ENCODE peak calls at places on chromosomes 7 and 10, in seven cellular contexts. A is breast epithelium, H is colonic mucosa, R is lung, W is endothelial cell of umbilical vein, I is Peyer's patch, X is GM23248. N is an unnamed sample. For H3K4me1 and H3K36me3, the result is how much of the 10 kb centered on the place peaks cover.

GRCh38 chr7:142833174-142834027 is 21.5 kb upstream of the EPHB6 start:
- DNase-seq in I (no peak), R (no peak), W (no peak), A (no peak), X (peak), H (no peak), N (peak)

GRCh38 chr10:89466599-89467035 is 52.2 kb downstream of the IFIT5 start:
- DNase-seq in H (no peak), I (no peak), R (no peak), X (peak), W (peak), A (no peak), N (peak)

GRCh38 chr10:24513155-24513554 is 210.5 kb downstream of the ARHGAP21 start:
- DNase-seq in A (no peak), H (peak), I (no peak), R (no peak), W (no peak), X (peak), N (no peak)

GRCh38 chr7:111535142-111535541 is 27.1 kb downstream of the IMMP2L start:
- DNase-seq in W (no peak), I (no peak), X (no peak), A (no peak), R (no peak), H (no peak), N (no peak)

GRCh38 chr10:43231523-43232078 is 35.3 kb downstream of the RASGEF1A start:
- DNase-seq in W (no peak), R (no peak), H (no peak), X (no peak), A (no peak), I (peak), N (no peak)

GRCh38 chr10:13877154-13877909 is 290.6 kb downstream of the PRPF18 start:
- DNase-seq in W (no peak), R (peak), X (peak), I (no peak), A (peak), H (peak), N (no peak)

GRCh38 chr7:101814081-101814995 is 3.1 kb upstream of the CUX1 start:
- DNase-seq in R (peak), W (peak), A (no peak), H (peak), I (peak), X (peak), N (peak)

GRCh38 chr7:30331338-30331737 is 46.9 kb downstream of the ZNRF2 start:
- DNase-seq in X (peak), A (no peak), W (peak), R (no peak), H (peak), I (no peak), N (no peak)

GRCh38 chr7:1123721-1124120 is 35.8 kb downstream of the GPER1 start:
- DNase-seq in I (no peak), A (no peak), H (peak), R (no peak), W (peak), X (peak), N (no peak)

GRCh38 chr7:98075801-98076200 is 30.9 kb upstream of the LMTK2 start:
- DNase-seq in A (no peak), R (no peak), H (no peak), W (no peak), X (no peak), I (no peak), N (no peak)

GRCh38 chr10:119246862-119247549 is 39.6 kb downstream of the GRK5 start:
- DNase-seq in X (peak), A (no peak), H (no peak), R (no peak), W (peak), I (no peak), N (no peak)

DNA sequence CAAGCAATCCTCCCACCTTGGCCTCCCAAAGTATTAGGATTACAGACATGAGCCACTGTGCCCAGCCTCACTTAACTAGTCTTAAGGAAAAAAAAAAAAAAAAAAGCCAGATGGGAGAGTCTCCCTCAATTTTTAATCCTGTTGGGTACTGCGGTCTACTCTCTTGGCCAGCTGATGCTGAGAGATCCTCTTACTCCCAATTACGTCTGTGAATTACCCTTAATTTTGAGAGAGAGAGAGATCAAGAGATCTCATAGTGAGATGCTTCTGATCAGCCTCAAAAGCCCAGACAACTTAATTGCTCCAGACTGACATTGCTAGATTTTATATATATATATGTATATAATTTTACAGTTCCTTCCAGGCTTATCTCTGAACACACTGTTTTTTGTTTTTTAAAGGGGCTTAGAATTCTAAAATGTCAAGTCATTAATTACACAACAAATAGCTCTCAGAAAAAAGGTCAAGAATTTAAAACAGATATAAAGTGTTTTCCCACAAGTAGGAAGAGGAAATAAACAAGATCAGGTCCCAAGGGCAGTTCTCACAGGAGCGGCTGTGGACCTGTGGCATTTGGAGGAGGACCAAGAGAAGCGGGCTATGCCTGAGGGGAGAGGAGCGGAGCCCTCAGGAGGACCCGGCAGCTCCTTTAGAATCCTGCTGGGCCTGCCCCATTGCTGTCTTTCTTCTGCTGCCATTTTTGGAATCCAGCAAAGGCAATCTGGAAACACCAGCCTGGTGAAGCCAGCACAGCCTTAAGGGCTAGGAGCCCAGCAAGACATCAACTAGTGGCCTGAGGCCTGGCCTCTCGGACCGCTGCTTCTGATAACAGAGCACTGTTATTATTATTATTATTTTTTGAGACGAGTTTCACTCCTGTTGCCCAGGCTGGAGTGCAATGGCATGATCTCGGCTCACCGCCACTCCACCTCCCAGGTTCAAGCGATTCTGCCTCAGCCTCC is 30.1 kb downstream of the DENND2A start:
- DNase-seq in R (no peak), W (no peak), I (no peak), A (no peak), X (peak), H (no peak), N (no peak)
- H3K4me3 ChIP-seq in R (no peak), W (no peak), I (no peak), A (no peak), X (no peak), H (no peak), N (no peak)

GRCh38 chr10:22322663-22323160 is 1.8 kb downstream of the BMI1 start:
- DNase-seq in X (no peak), W (no peak), I (no peak), A (no peak), H (no peak), R (no peak), N (no peak)
- H3K4me1 ChIP-seq in X (under half), W (under half), I (under half), A (under half), H (under half), R (under half), N (under half)

DNA sequence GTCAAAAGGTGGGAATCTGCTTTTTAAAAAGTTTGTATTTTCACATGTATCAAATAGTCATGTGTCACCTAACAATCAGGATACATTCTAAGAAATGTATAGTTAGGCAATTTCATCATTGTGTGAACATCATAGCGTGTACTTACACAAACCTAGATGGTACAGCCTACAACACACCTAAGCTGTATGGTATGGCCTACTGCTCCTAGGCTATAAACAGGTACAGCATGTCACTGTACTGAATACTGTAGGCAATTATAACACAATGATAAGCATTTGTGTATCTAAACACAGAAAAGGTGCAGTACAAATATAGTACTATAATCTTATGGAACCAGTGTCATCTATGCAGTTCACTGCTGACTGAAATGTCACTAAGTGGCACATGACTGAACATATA is 17.8 kb downstream of the COA1 start:
- DNase-seq in R (no peak), A (no peak), X (no peak), I (no peak), H (no peak), W (no peak), N (no peak)
- H3K36me3 ChIP-seq in R (under half), A (under half), X (under half), I (under half), H (under half), W (under half), N (under half)

GRCh38 chr10:30247704-30248103 is 101.4 kb downstream of the MTPAP start:
- DNase-seq in I (no peak), X (no peak), W (no peak), R (no peak), H (no peak), A (no peak), N (peak)

DNA sequence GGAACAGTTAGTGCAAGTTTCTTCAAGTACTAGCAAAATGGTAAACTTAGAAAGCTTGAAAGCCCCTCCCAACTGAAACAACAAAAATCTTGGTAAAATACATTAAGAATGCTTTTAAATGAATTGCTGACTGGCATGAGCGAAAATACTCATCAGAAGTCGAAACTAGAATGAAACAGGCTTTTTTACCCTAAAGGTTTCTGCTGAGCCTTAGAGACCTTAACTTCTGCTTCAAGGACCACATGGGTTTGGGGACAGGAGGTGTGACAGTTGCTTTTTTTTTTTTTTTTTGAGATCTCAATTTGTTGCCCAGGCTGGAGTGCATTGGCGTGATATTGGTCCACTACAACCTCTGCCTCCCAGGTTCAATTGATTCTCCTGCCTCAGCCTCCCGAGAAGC is 100.3 kb downstream of the MTPAP start:
- DNase-seq in X (no peak), A (no peak), H (no peak), R (no peak), W (no peak), I (no peak), N (no peak)
- H3K4me3 ChIP-seq in X (no peak), A (no peak), H (no peak), R (no peak), W (no peak), I (no peak), N (no peak)

GRCh38 chr7:44280993-44281721 is 44.2 kb downstream of the CAMK2B start:
- DNase-seq in I (no peak), R (no peak), W (no peak), X (no peak), A (no peak), H (no peak), N (no peak)
- H3K4me1 ChIP-seq in I (under half), R (under half), W (under half), X (under half), A (under half), H (under half), N (under half)

GRCh38 chr10:12241810-12242529 is 46.0 kb downstream of the CDC123 start:
- DNase-seq in I (no peak), W (no peak), H (no peak), A (no peak), X (no peak), R (no peak), N (no peak)

GRCh38 chr10:12235116-12235694 is 39.2 kb downstream of the CDC123 start:
- DNase-seq in I (no peak), W (peak), X (no peak), R (no peak), A (no peak), H (no peak), N (no peak)

GRCh38 chr10:12238821-12239220 is 42.8 kb downstream of the CDC123 start:
- DNase-seq in R (no peak), W (no peak), I (no peak), A (no peak), H (no peak), X (no peak), N (no peak)

GRCh38 chr10:12235796-12236195 is 39.8 kb downstream of the CDC123 start:
- DNase-seq in A (no peak), W (peak), I (no peak), X (no peak), R (no peak), H (no peak), N (no peak)

GRCh38 chr10:12237265-12238220 is 41.6 kb downstream of the CDC123 start:
- DNase-seq in H (no peak), A (no peak), W (no peak), R (no peak), I (no peak), X (no peak), N (no peak)
- H3K36me3 ChIP-seq in H (under half), A (under half), W (under half), R (under half), I (half or more), X (under half), N (under half)

GRCh38 chr10:80474597-80474910 is 20.4 kb downstream of the TSPAN14 start:
- DNase-seq in X (no peak), R (no peak), I (no peak), H (no peak), W (no peak), A (no peak), N (no peak)

GRCh38 chr10:80473692-80474596 is 19.8 kb downstream of the TSPAN14 start:
- DNase-seq in R (no peak), H (no peak), W (no peak), A (no peak), I (no peak), X (no peak), N (no peak)

GRCh38 chr10:80471715-80472233 is 17.7 kb downstream of the TSPAN14 start:
- DNase-seq in X (no peak), H (no peak), W (no peak), R (no peak), A (no peak), I (no peak), N (no peak)

GRCh38 chr10:80472234-80473095 is 18.4 kb downstream of the TSPAN14 start:
- DNase-seq in H (no peak), A (no peak), R (no peak), X (peak), I (no peak), W (peak), N (no peak)

DNA sequence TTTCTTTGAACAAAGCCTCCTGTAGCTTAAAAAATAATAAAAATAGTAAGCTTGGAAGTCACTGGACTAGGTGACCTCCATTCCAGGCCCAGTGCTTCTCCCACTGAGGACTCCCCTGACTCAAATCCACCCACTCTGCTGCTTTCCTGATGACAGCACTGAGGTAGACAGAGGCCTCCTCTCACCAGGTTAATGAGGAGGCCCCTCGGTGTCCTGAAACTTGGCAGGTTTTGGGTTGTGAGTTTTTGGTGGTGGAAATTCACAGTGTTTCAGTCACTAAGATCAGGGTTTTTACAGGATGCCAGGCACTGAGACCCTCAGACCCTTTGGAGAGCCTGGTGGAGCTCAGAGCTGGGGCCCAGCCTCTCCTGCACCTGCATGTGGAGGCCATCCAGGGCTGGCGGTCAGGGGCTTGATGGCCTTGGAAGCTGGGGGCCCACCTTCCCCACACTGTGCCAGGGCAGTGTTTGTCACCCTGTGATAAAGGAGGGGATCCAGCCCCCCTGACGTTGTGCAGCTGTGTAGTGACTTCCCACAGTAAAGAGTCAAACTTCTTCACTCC is 19.1 kb downstream of the TSPAN14 start:
- DNase-seq in A (no peak), R (no peak), X (no peak), I (no peak), W (no peak), H (no peak), N (no peak)
- H3K4me3 ChIP-seq in A (no peak), R (no peak), X (no peak), I (no peak), W (no peak), H (no peak), N (no peak)

DNA sequence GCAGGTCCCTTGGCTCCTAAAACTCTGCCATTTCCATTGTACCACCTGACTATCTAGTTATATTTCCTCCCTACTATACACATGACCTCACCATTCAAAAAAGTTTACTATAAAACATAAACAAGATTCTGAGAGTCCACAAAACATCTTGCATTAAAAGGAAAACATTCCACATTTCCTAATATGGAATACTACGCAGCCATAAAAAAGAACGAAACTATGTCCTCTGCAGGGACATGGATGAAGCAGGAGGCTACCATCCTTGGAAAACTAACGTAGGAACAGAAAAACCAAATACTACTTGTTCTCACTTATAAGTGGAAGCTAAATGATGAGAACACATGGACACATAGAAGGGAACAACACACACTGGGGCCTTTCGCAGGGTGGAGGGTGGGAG is 48.3 kb downstream of the SVIL start:
- DNase-seq in I (no peak), X (no peak), R (no peak), H (no peak), W (no peak), A (no peak), N (no peak)
- H3K4me1 ChIP-seq in I (under half), X (under half), R (under half), H (under half), W (under half), A (under half), N (under half)